ENCODE peak calls at places on chromosomes 6 and 20, in eight cellular contexts. W is K562, P is brain microvascular endothelial cell, A is OCI-LY7, H is BE2C, T is AG10803, U is tibial nerve, O is BJ. J is an unnamed sample.

GRCh38 chr6:160950507-160950906 is 41.1 kb upstream of the MAP3K4 start:
- DNase-seq in A (no peak), P (peak; percentile 75), U (no peak), T (peak; percentile 9), O (no peak), H (no peak), W (no peak), J (no peak)

GRCh38 chr6:111667921-111668320 is 62.2 kb upstream of the TRAF3IP2 start:
- DNase-seq in W (no peak), H (no peak), P (no peak), U (no peak), T (no peak), A (no peak), O (no peak), J (no peak)

GRCh38 chr6:158405933-158406332 is 93.7 kb downstream of the TULP4 start:
- DNase-seq in O (no peak), P (no peak), W (no peak), A (peak; percentile 8), U (no peak), T (no peak), H (no peak), J (no peak)

GRCh38 chr6:134826889-134827737 is 122.8 kb downstream of the ALDH8A1 start:
- DNase-seq in W (no peak), P (peak; percentile 80), O (peak; percentile 94), T (peak; percentile 100), A (no peak), H (peak; percentile 47), U (peak; percentile 79), J (peak; percentile 68)

GRCh38 chr6:113859349-113860164 is 2.4 kb downstream of the MARCKS start:
- DNase-seq in P (no peak), W (no peak), A (no peak), T (peak; percentile 66), O (no peak), U (peak; percentile 18), H (peak; percentile 50), J (no peak)

GRCh38 chr6:161029195-161029809 is 37.7 kb downstream of the MAP3K4 start:
- DNase-seq in U (peak; percentile 29), P (peak; percentile 64), A (no peak), H (no peak), W (no peak), O (peak; percentile 94), T (peak; percentile 98), J (no peak)

GRCh38 chr6:110340566-110340965 is 17.6 kb downstream of the METTL24 start:
- DNase-seq in H (no peak), P (no peak), A (no peak), W (no peak), U (no peak), O (no peak), T (no peak), J (no peak)

GRCh38 chr6:163180874-163181541 is 233.5 kb upstream of the QKI start:
- DNase-seq in H (peak; percentile 24), O (no peak), U (peak; percentile 73), W (peak; percentile 33), T (peak; percentile 54), A (no peak), P (peak; percentile 63), J (no peak)

GRCh38 chr20:12386821-12387220 is 469.1 kb downstream of the BTBD3 start:
- DNase-seq in U (no peak), W (no peak), P (no peak), T (no peak), A (no peak), H (no peak), O (no peak), J (no peak)

GRCh38 chr20:48648482-48649051 is 179.2 kb downstream of the PREX1 start:
- DNase-seq in W (no peak), H (no peak), A (no peak), P (no peak), U (no peak), O (no peak), T (no peak), J (no peak)

GRCh38 chr6:100342830-100343229 is 121.9 kb downstream of the SIM1 start:
- DNase-seq in P (peak; percentile 60), U (no peak), O (no peak), T (peak; percentile 63), A (no peak), H (no peak), W (no peak), J (peak; percentile 95)

GRCh38 chr6:151384151-151384550 is 7.2 kb downstream of the ZBTB2 start:
- DNase-seq in P (no peak), W (no peak), A (no peak), H (no peak), T (no peak), U (no peak), O (no peak), J (no peak)

GRCh38 chr6:169838291-169839028 is 87.0 kb downstream of the ERMARD start:
- DNase-seq in A (no peak), U (no peak), W (no peak), H (peak; percentile 29), O (no peak), P (no peak), T (no peak), J (no peak)

GRCh38 chr6:151269318-151269995 is 29.7 kb downstream of the AKAP12 start:
- DNase-seq in H (no peak), T (peak; percentile 94), W (no peak), U (no peak), P (no peak), O (peak; percentile 82), A (no peak), J (no peak)

GRCh38 chr20:64145458-64146300 is 18.6 kb upstream of the MYT1 start:
- DNase-seq in O (no peak), P (no peak), W (peak; percentile 65), U (no peak), H (no peak), A (no peak), T (no peak), J (no peak)

GRCh38 chr6:160130729-160131484 is 9.3 kb downstream of the SLC22A1 start:
- DNase-seq in O (no peak), A (no peak), T (no peak), W (no peak), H (no peak), P (no peak), U (no peak), J (no peak)

GRCh38 chr20:3606021-3606420 is 57.2 kb downstream of the GFRA4 start:
- DNase-seq in T (peak; percentile 48), H (no peak), A (no peak), O (peak; percentile 15), P (peak; percentile 36), U (no peak), W (no peak), J (no peak)

GRCh38 chr20:11941593-11942261 is 24.0 kb downstream of the BTBD3 start:
- DNase-seq in H (no peak), W (no peak), U (no peak), A (no peak), T (no peak), O (no peak), P (no peak), J (no peak)

GRCh38 chr20:46133886-46134654 is 16.0 kb downstream of the CD40 start:
- DNase-seq in A (no peak), W (no peak), P (no peak), O (no peak), U (no peak), H (no peak), T (no peak), J (no peak)

GRCh38 chr6:14212020-14212419 is 94.4 kb downstream of the CD83 start:
- DNase-seq in A (no peak), W (no peak), T (no peak), H (no peak), O (no peak), P (no peak), U (no peak), J (no peak)

GRCh38 chr20:25005220-25005619 is 12.7 kb upstream of the APMAP start:
- DNase-seq in U (no peak), P (no peak), T (peak; percentile 64), W (no peak), O (no peak), A (no peak), H (no peak), J (no peak)

GRCh38 chr6:43891072-43891870 is 121.3 kb downstream of the VEGFA start:
- DNase-seq in P (no peak), O (no peak), H (no peak), T (no peak), U (no peak), W (no peak), A (no peak), J (no peak)

GRCh38 chr6:53770690-53771320 is 24.0 kb upstream of the LRRC1 start:
- DNase-seq in U (no peak), H (no peak), A (no peak), P (no peak), T (no peak), O (no peak), W (no peak), J (no peak)

GRCh38 chr20:51382986-51383821 is 159.3 kb downstream of the NFATC2 start:
- DNase-seq in A (peak; percentile 94), O (no peak), P (no peak), W (no peak), H (no peak), U (no peak), T (peak; percentile 39), J (no peak)

GRCh38 chr6:104483225-104483834 is 376.4 kb downstream of the HACE1 start:
- DNase-seq in U (no peak), A (no peak), H (no peak), O (no peak), P (no peak), T (peak; percentile 4), W (no peak), J (no peak)
- TF ChIP-seq CTCF in U (no peak), A (peak; percentile 74), H (peak; percentile 81), O (no peak), P (no peak), T (peak; percentile 34), W (no peak), J (peak; percentile 61)

GRCh38 chr6:31691078-31691463 is 10.2 kb upstream of the LY6G5C start:
- DNase-seq in A (no peak), T (no peak), P (no peak), U (no peak), H (no peak), O (no peak), W (no peak), J (no peak)
- H3K4me3 ChIP-seq in A (no peak overlapping the region), T (no peak overlapping the region), P (no peak overlapping the region), U (no peak overlapping the region), H (no peak overlapping the region), O (no peak overlapping the region), W (peak overlapping the region; percentile 13), J (no peak overlapping the region)

GRCh38 chr20:59439243-59439642 is 138.8 kb downstream of the EDN3 start:
- DNase-seq in A (no peak), H (no peak), U (no peak), P (no peak), T (no peak), O (no peak), W (peak; percentile 22), J (no peak)
- TF ChIP-seq CTCF in A (peak; percentile 48), H (no peak), U (no peak), P (no peak), T (no peak), O (no peak), W (peak; percentile 37), J (no peak)

GRCh38 chr6:42046491-42047219 is 3.7 kb upstream of the TAF8 start:
- DNase-seq in U (no peak), H (no peak), A (peak; percentile 21), P (no peak), W (peak; percentile 52), O (no peak), T (peak; percentile 16), J (no peak)
- H3K4me3 ChIP-seq in U (peak overlapping the region; percentile 55), H (no peak overlapping the region), A (peak overlapping the region; percentile 82), P (peak overlapping the region; percentile 5), W (no peak overlapping the region), O (no peak overlapping the region), T (no peak overlapping the region), J (no peak overlapping the region)